ENCODE peak calls at places on chromosomes 11 and 22, in nine cellular contexts. One of them, this sample, is unnamed.
A peak's percentile ranks its signal among the peaks of the same experiment; 100 is the strongest.

GRCh38 chr22:49566693-49567092 is 261.0 kb downstream of the BRD1 start:
- DNase-seq in uterus: no peak
- DNase-seq in hepatocyte: no peak
- DNase-seq in upper lobe of right lung: no peak
- DNase-seq in GM20000: no peak
- DNase-seq in dorsolateral prefrontal cortex: no peak
- DNase-seq in fibroblast of lung: no peak
- DNase-seq in omental fat pad: peak; percentile 7
- DNase-seq in tibial nerve: peak; percentile 1
- DNase-seq in this sample: no peak

GRCh38 chr11:128054323-128054910 is 532.9 kb downstream of the ETS1 start:
- DNase-seq in uterus: no peak
- DNase-seq in tibial nerve: no peak
- DNase-seq in dorsolateral prefrontal cortex: no peak
- DNase-seq in hepatocyte: no peak
- DNase-seq in fibroblast of lung: peak; percentile 70
- DNase-seq in omental fat pad: no peak
- DNase-seq in GM20000: no peak
- DNase-seq in upper lobe of right lung: no peak
- DNase-seq in this sample: no peak

GRCh38 chr22:39301926-39302325 is 17.5 kb downstream of the RPL3 start:
- DNase-seq in upper lobe of right lung: no peak
- DNase-seq in tibial nerve: no peak
- DNase-seq in uterus: no peak
- DNase-seq in dorsolateral prefrontal cortex: no peak
- DNase-seq in GM20000: no peak
- DNase-seq in hepatocyte: no peak
- DNase-seq in fibroblast of lung: no peak
- DNase-seq in omental fat pad: no peak
- DNase-seq in this sample: no peak

GRCh38 chr11:16841984-16842383 is 103.5 kb downstream of the C11orf58 start:
- DNase-seq in tibial nerve: no peak
- DNase-seq in fibroblast of lung: no peak
- DNase-seq in uterus: no peak
- DNase-seq in dorsolateral prefrontal cortex: no peak
- DNase-seq in GM20000: no peak
- DNase-seq in omental fat pad: no peak
- DNase-seq in hepatocyte: no peak
- DNase-seq in upper lobe of right lung: no peak
- DNase-seq in this sample: no peak

GRCh38 chr11:45959851-45960250 is 37.4 kb downstream of the LARGE2 start:
- DNase-seq in dorsolateral prefrontal cortex: no peak
- DNase-seq in omental fat pad: no peak
- DNase-seq in GM20000: no peak
- DNase-seq in upper lobe of right lung: no peak
- DNase-seq in hepatocyte: no peak
- DNase-seq in uterus: no peak
- DNase-seq in fibroblast of lung: peak; percentile 82
- DNase-seq in tibial nerve: no peak
- DNase-seq in this sample: no peak

GRCh38 chr11:59679347-59679746 is 10.5 kb upstream of the PATL1 start:
- DNase-seq in GM20000: no peak
- DNase-seq in upper lobe of right lung: no peak
- DNase-seq in uterus: no peak
- DNase-seq in fibroblast of lung: no peak
- DNase-seq in tibial nerve: no peak
- DNase-seq in dorsolateral prefrontal cortex: no peak
- DNase-seq in hepatocyte: no peak
- DNase-seq in omental fat pad: no peak
- DNase-seq in this sample: no peak

GRCh38 chr11:48087974-48088681 is 107.8 kb downstream of the PTPRJ start:
- DNase-seq in uterus: no peak
- DNase-seq in dorsolateral prefrontal cortex: no peak
- DNase-seq in GM20000: no peak
- DNase-seq in fibroblast of lung: no peak
- DNase-seq in tibial nerve: no peak
- DNase-seq in hepatocyte: no peak
- DNase-seq in upper lobe of right lung: no peak
- DNase-seq in omental fat pad: no peak
- DNase-seq in this sample: no peak

GRCh38 chr11:117574551-117574950 is 222.5 kb downstream of the DSCAML1 start:
- DNase-seq in uterus: no peak
- DNase-seq in tibial nerve: no peak
- DNase-seq in fibroblast of lung: no peak
- DNase-seq in omental fat pad: no peak
- DNase-seq in hepatocyte: no peak
- DNase-seq in GM20000: no peak
- DNase-seq in dorsolateral prefrontal cortex: no peak
- DNase-seq in upper lobe of right lung: peak; percentile 42
- DNase-seq in this sample: no peak

GRCh38 chr11:21426931-21427330 is 757.5 kb downstream of the NELL1 start:
- DNase-seq in upper lobe of right lung: no peak
- DNase-seq in GM20000: no peak
- DNase-seq in uterus: no peak
- DNase-seq in dorsolateral prefrontal cortex: no peak
- DNase-seq in fibroblast of lung: no peak
- DNase-seq in hepatocyte: no peak
- DNase-seq in omental fat pad: no peak
- DNase-seq in tibial nerve: no peak
- DNase-seq in this sample: no peak

GRCh38 chr22:38754247-38755154 is 1.3 kb downstream of the SUN2 start:
- DNase-seq in GM20000: peak; percentile 66
- DNase-seq in hepatocyte: peak; percentile 70
- DNase-seq in fibroblast of lung: peak; percentile 73
- DNase-seq in tibial nerve: peak; percentile 65
- DNase-seq in uterus: peak; percentile 88
- DNase-seq in dorsolateral prefrontal cortex: no peak
- DNase-seq in upper lobe of right lung: no peak
- DNase-seq in omental fat pad: peak; percentile 33
- DNase-seq in this sample: no peak

GRCh38 chr11:130209128-130209932 is 49.7 kb downstream of the ST14 start:
- DNase-seq in tibial nerve: no peak
- DNase-seq in fibroblast of lung: no peak
- DNase-seq in hepatocyte: no peak
- DNase-seq in uterus: no peak
- DNase-seq in dorsolateral prefrontal cortex: no peak
- DNase-seq in omental fat pad: no peak
- DNase-seq in upper lobe of right lung: peak; percentile 57
- DNase-seq in GM20000: no peak
- DNase-seq in this sample: peak; percentile 51

GRCh38 chr11:57072640-57073039 is 83.9 kb downstream of the OR5AK2 start:
- DNase-seq in upper lobe of right lung: no peak
- DNase-seq in GM20000: no peak
- DNase-seq in hepatocyte: peak; percentile 46
- DNase-seq in tibial nerve: no peak
- DNase-seq in dorsolateral prefrontal cortex: no peak
- DNase-seq in omental fat pad: no peak
- DNase-seq in uterus: no peak
- DNase-seq in fibroblast of lung: peak; percentile 98
- DNase-seq in this sample: no peak

GRCh38 chr11:44507896-44508440 is 57.5 kb upstream of the CD82 start:
- DNase-seq in uterus: no peak
- DNase-seq in fibroblast of lung: no peak
- DNase-seq in tibial nerve: no peak
- DNase-seq in omental fat pad: no peak
- DNase-seq in upper lobe of right lung: no peak
- DNase-seq in dorsolateral prefrontal cortex: no peak
- DNase-seq in GM20000: no peak
- DNase-seq in hepatocyte: no peak
- DNase-seq in this sample: no peak

GRCh38 chr22:20786536-20786979 is 12.6 kb downstream of the SERPIND1 start:
- DNase-seq in GM20000: no peak
- DNase-seq in hepatocyte: no peak
- DNase-seq in tibial nerve: no peak
- DNase-seq in fibroblast of lung: no peak
- DNase-seq in omental fat pad: no peak
- DNase-seq in upper lobe of right lung: no peak
- DNase-seq in dorsolateral prefrontal cortex: no peak
- DNase-seq in uterus: no peak
- DNase-seq in this sample: no peak

GRCh38 chr11:65426839-65427690 is 4.5 kb downstream of the NEAT1 start:
- DNase-seq in omental fat pad: peak; percentile 42
- DNase-seq in uterus: peak; percentile 36
- DNase-seq in fibroblast of lung: peak; percentile 83
- DNase-seq in upper lobe of right lung: peak; percentile 70
- DNase-seq in hepatocyte: peak; percentile 74
- DNase-seq in dorsolateral prefrontal cortex: peak; percentile 59
- DNase-seq in GM20000: no peak
- DNase-seq in tibial nerve: no peak
- DNase-seq in this sample: peak; percentile 45

GRCh38 chr22:50698546-50698945 is 25.9 kb downstream of the SHANK3 start:
- DNase-seq in dorsolateral prefrontal cortex: peak; percentile 47
- DNase-seq in omental fat pad: no peak
- DNase-seq in uterus: no peak
- DNase-seq in upper lobe of right lung: peak; percentile 63
- DNase-seq in fibroblast of lung: no peak
- DNase-seq in hepatocyte: no peak
- DNase-seq in tibial nerve: no peak
- DNase-seq in GM20000: no peak
- DNase-seq in this sample: peak; percentile 48

GRCh38 chr22:50696251-50696798 is 23.7 kb downstream of the SHANK3 start:
- DNase-seq in hepatocyte: no peak
- DNase-seq in upper lobe of right lung: no peak
- DNase-seq in GM20000: no peak
- DNase-seq in omental fat pad: no peak
- DNase-seq in dorsolateral prefrontal cortex: peak; percentile 22
- DNase-seq in tibial nerve: no peak
- DNase-seq in fibroblast of lung: no peak
- DNase-seq in uterus: no peak
- DNase-seq in this sample: peak; percentile 15

GRCh38 chr22:50695421-50696250 is 23.0 kb downstream of the SHANK3 start:
- DNase-seq in fibroblast of lung: no peak
- DNase-seq in tibial nerve: no peak
- DNase-seq in GM20000: no peak
- DNase-seq in uterus: no peak
- DNase-seq in hepatocyte: no peak
- DNase-seq in upper lobe of right lung: peak; percentile 58
- DNase-seq in omental fat pad: no peak
- DNase-seq in dorsolateral prefrontal cortex: peak; percentile 27
- DNase-seq in this sample: peak; percentile 33

GRCh38 chr22:50697667-50698506 is 25.3 kb downstream of the SHANK3 start:
- DNase-seq in tibial nerve: no peak
- DNase-seq in GM20000: no peak
- DNase-seq in dorsolateral prefrontal cortex: peak; percentile 44
- DNase-seq in hepatocyte: no peak
- DNase-seq in fibroblast of lung: no peak
- DNase-seq in uterus: no peak
- DNase-seq in omental fat pad: no peak
- DNase-seq in upper lobe of right lung: peak; percentile 63
- DNase-seq in this sample: peak; percentile 39

GRCh38 chr22:50696799-50697561 is 24.4 kb downstream of the SHANK3 start:
- DNase-seq in upper lobe of right lung: peak; percentile 65
- DNase-seq in uterus: no peak
- DNase-seq in dorsolateral prefrontal cortex: peak; percentile 47
- DNase-seq in omental fat pad: no peak
- DNase-seq in tibial nerve: no peak
- DNase-seq in hepatocyte: peak; percentile 69
- DNase-seq in fibroblast of lung: no peak
- DNase-seq in GM20000: no peak
- DNase-seq in this sample: peak; percentile 46
- TF ChIP-seq CTCF in upper lobe of right lung: peak; percentile 40
- TF ChIP-seq CTCF in uterus: no peak
- TF ChIP-seq CTCF in dorsolateral prefrontal cortex: peak; percentile 69
- TF ChIP-seq CTCF in omental fat pad: no peak
- TF ChIP-seq CTCF in tibial nerve: no peak
- TF ChIP-seq CTCF in hepatocyte: peak; percentile 63
- TF ChIP-seq CTCF in fibroblast of lung: peak; percentile 49
- TF ChIP-seq CTCF in GM20000: no peak
- TF ChIP-seq CTCF in this sample: peak; percentile 63

GRCh38 chr11:32297629-32298028 is 137.7 kb downstream of the WT1 start:
- DNase-seq in tibial nerve: no peak
- DNase-seq in fibroblast of lung: peak; percentile 23
- DNase-seq in omental fat pad: no peak
- DNase-seq in hepatocyte: peak; percentile 62
- DNase-seq in GM20000: peak; percentile 44
- DNase-seq in uterus: no peak
- DNase-seq in upper lobe of right lung: no peak
- DNase-seq in dorsolateral prefrontal cortex: no peak
- DNase-seq in this sample: no peak
- TF ChIP-seq CTCF in tibial nerve: peak; percentile 36
- TF ChIP-seq CTCF in fibroblast of lung: peak; percentile 32
- TF ChIP-seq CTCF in omental fat pad: peak; percentile 4
- TF ChIP-seq CTCF in hepatocyte: peak; percentile 54
- TF ChIP-seq CTCF in GM20000: no peak
- TF ChIP-seq CTCF in uterus: peak; percentile 25
- TF ChIP-seq CTCF in upper lobe of right lung: peak; percentile 32
- TF ChIP-seq CTCF in dorsolateral prefrontal cortex: peak; percentile 62
- TF ChIP-seq CTCF in this sample: peak; percentile 50

DNA sequence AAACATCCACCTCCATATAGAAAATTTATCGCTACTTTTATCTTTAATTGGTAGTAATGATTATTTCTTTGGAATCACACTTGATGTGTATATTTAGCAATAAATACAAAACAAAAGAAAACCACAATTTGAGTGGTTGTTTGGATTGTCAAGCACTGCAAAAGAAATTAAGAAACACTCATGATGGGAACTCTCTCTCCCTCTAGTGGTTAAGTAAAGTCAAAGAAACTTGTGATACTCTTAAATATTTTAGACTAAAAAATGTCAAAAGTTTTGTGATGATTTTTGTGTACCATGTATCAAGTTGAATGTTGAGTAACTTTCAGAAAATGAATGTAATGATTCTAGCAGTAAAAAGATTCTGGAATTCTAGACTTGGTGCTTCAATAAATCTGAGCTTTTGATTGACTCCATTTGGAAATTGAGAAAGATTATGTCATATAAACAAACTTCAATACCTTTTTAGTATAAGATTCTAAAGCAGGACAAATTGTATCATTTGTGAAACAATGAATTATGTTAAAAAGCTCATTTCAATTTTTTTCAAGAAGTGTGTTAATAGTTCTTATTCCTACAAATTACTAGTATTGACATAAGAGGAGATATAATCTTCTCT is 20.8 kb downstream of the MUC15 start:
- DNase-seq in uterus: no peak
- DNase-seq in fibroblast of lung: peak; percentile 1
- DNase-seq in dorsolateral prefrontal cortex: no peak
- DNase-seq in omental fat pad: no peak
- DNase-seq in tibial nerve: no peak
- DNase-seq in GM20000: no peak
- DNase-seq in hepatocyte: no peak
- DNase-seq in upper lobe of right lung: no peak
- DNase-seq in this sample: no peak
- TF ChIP-seq CTCF in uterus: no peak
- TF ChIP-seq CTCF in fibroblast of lung: peak; percentile 12
- TF ChIP-seq CTCF in dorsolateral prefrontal cortex: no peak
- TF ChIP-seq CTCF in omental fat pad: no peak
- TF ChIP-seq CTCF in tibial nerve: no peak
- TF ChIP-seq CTCF in GM20000: no peak
- TF ChIP-seq CTCF in hepatocyte: peak; percentile 53
- TF ChIP-seq CTCF in upper lobe of right lung: peak; percentile 32
- TF ChIP-seq CTCF in this sample: peak; percentile 69

GRCh38 chr22:27157090-27157489 is 499.7 kb downstream of the MIAT start:
- DNase-seq in tibial nerve: no peak
- DNase-seq in uterus: no peak
- DNase-seq in fibroblast of lung: no peak
- DNase-seq in dorsolateral prefrontal cortex: no peak
- DNase-seq in hepatocyte: no peak
- DNase-seq in upper lobe of right lung: no peak
- DNase-seq in omental fat pad: no peak
- DNase-seq in GM20000: no peak
- DNase-seq in this sample: no peak
- TF ChIP-seq CTCF in tibial nerve: no peak
- TF ChIP-seq CTCF in uterus: no peak
- TF ChIP-seq CTCF in fibroblast of lung: no peak
- TF ChIP-seq CTCF in dorsolateral prefrontal cortex: no peak
- TF ChIP-seq CTCF in hepatocyte: no peak
- TF ChIP-seq CTCF in upper lobe of right lung: no peak
- TF ChIP-seq CTCF in omental fat pad: no peak
- TF ChIP-seq CTCF in GM20000: no peak
- TF ChIP-seq CTCF in this sample: no peak

This sample was measured in RWPE2.